ENCODE peak calls at places on chromosomes 11 and 22, in four cellular contexts. Z is coronary artery, D is thoracic aorta, E is IMR-90. C is an unnamed sample.

GRCh38 chr11:67820079-67820478 is 145.7 kb upstream of the ALDH3B2 start:
- DNase-seq in Z (no peak), E (no peak), D (no peak), C (peak)

GRCh38 chr11:120385110-120385509 is 48.9 kb downstream of the ARHGEF12 start:
- DNase-seq in E (peak), Z (no peak), D (no peak), C (no peak)

GRCh38 chr11:92225206-92225562 is 566 bp downstream of the FAT3 start:
- DNase-seq in D (no peak), E (no peak), Z (no peak), C (no peak)

GRCh38 chr11:1099519-1100355 is 25.1 kb downstream of the MUC2 start:
- DNase-seq in Z (no peak), E (no peak), D (no peak), C (no peak)

GRCh38 chr11:129691154-129691553 is 124.5 kb upstream of the TMEM45B start:
- DNase-seq in Z (no peak), E (no peak), D (no peak), C (peak)

GRCh38 chr11:100878474-100878873 is 191.4 kb downstream of the ARHGAP42 start:
- DNase-seq in D (no peak), E (peak), Z (no peak), C (no peak)

GRCh38 chr11:61730222-61730994 is 22.0 kb upstream of the MYRF start:
- DNase-seq in Z (no peak), E (no peak), D (no peak), C (no peak)

GRCh38 chr22:29207562-29208501 is 2.1 kb downstream of the EMID1 start:
- DNase-seq in Z (no peak), E (no peak), D (no peak), C (no peak)

GRCh38 chr11:123579482-123579812 is 75.0 kb downstream of the SCN3B start:
- DNase-seq in D (no peak), Z (no peak), E (no peak), C (no peak)
- H3K27ac ChIP-seq in D (no peak), Z (no peak), E (no peak), C (no peak)

DNA sequence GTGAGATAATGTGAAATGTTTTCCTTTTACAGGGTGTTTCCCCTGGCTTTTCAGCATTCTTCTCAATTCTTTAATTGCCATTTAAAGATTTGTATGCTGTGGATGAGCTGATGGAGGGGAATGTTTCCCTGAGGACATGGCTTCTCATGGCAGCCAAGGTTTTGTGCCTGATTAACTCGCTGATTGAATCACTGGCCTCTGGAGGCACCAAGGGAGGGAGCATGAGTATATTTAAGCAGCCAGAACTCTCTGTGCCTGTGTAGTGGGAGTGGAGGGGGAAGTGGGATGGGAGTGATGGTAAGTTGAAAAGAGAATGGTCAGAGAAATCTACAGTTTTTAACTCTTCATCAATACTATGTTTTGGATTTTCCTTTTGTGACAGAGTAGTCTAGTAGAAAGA is 88.7 kb downstream of the STIM1 start:
- DNase-seq in D (no peak), Z (no peak), E (no peak), C (no peak)
- H3K27ac ChIP-seq in D (peak), Z (peak), E (no peak), C (no peak)

DNA sequence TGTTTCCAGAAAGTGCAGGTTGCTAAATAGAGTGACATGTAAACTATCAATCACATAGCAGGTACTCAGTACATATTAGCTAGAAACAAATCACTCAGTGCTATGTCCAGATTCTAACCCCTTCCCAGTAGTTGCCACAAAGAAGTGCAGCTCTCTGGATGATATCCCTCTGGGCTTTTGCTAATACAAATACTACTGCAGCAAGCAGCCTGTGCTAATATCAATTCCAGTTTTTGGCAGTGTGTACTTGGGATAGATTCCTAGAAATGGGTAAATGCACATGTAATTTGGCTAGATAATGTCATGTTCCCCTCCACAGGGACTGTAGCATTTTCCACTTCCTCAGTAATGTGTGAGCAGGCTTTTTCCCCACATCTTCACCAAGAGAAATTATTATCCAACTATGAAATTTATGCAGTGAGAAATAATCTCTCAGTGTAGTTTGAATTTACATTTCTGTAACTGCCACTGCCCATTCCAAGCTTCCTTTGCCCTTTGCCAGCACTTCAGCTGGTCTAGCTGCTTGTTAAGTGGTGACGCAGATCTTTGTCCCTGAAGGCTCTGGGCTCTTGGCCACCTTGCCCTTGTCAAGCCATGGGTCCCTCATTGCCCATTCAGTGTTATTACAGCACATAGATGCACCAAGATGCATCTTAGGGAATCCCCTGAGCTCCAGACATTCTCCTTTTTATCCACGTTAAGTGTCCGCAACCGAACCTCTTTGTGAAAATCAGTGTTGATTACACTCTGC is 107.1 kb upstream of the CLPB start:
- DNase-seq in E (no peak), Z (no peak), D (no peak), C (no peak)
- H3K27ac ChIP-seq in E (no peak), Z (no peak), D (no peak), C (no peak)

GRCh38 chr22:42797021-42797420 is 60.1 kb downstream of the ARFGAP3 start:
- DNase-seq in D (no peak), Z (no peak), E (peak), C (no peak)

GRCh38 chr22:42801537-42802165 is 55.4 kb downstream of the ARFGAP3 start:
- DNase-seq in E (no peak), D (no peak), Z (peak), C (no peak)

GRCh38 chr22:42799061-42799460 is 58.0 kb downstream of the ARFGAP3 start:
- DNase-seq in E (no peak), D (no peak), Z (no peak), C (no peak)

GRCh38 chr22:42800731-42801536 is 56.1 kb downstream of the ARFGAP3 start:
- DNase-seq in Z (peak), D (no peak), E (no peak), C (no peak)

DNA sequence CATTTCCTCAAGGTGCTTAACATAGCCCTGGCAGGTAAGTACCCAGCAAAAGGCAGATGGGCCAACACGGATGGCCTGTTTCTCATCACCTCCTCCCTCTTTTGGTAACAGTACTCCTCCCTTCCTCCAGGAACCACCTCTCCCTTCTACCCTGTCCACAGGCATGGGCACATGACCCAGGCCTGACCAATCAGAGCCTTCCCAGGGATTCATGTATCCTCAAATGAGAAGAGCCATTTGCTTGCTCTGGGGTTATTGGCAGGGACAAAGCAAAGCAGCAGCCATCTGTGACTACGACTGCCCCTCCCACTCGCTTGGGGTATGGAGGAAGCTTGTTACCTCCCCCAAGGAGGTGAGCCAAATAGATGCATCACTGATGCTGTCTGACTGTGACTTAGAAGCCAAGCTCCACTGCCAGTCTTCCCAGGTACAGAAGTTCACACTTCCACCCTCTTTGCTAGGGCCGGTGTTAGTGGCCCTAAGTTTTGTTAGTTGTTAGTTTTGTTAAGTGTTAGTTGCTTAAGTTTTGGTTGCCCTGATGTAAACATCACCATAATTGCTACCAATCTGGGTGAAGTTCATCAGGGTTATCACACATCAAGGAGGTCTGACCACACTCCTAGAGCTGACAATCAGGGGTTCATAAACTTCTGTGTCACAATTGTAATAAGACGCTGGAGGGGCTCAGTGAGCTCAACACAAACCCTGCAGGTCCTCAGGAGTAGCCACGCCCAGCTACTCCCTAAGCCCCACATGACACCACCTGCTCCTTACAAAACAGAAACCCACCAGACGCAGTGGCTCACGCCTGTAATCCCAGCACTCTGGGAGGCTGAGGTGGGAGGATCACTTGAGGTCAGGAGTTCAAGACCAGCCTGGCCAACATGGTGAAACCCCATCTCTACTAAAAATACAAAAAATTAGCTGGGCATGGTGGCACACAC is 57.3 kb downstream of the ARFGAP3 start:
- DNase-seq in D (no peak), E (no peak), Z (no peak), C (no peak)
- H3K27ac ChIP-seq in D (no peak), E (no peak), Z (no peak), C (no peak)

GRCh38 chr11:111730031-111730430 is 36.2 kb downstream of the PPP2R1B start:
- DNase-seq in D (no peak), E (no peak), Z (no peak), C (no peak)

GRCh38 chr11:111731839-111732238 is 34.4 kb downstream of the PPP2R1B start:
- DNase-seq in E (no peak), D (no peak), Z (no peak), C (no peak)

GRCh38 chr11:111730871-111731591 is 35.2 kb downstream of the PPP2R1B start:
- DNase-seq in E (no peak), D (no peak), Z (no peak), C (no peak)

GRCh38 chr11:111727431-111727830 is 38.8 kb downstream of the PPP2R1B start:
- DNase-seq in D (no peak), Z (no peak), E (no peak), C (peak)

DNA sequence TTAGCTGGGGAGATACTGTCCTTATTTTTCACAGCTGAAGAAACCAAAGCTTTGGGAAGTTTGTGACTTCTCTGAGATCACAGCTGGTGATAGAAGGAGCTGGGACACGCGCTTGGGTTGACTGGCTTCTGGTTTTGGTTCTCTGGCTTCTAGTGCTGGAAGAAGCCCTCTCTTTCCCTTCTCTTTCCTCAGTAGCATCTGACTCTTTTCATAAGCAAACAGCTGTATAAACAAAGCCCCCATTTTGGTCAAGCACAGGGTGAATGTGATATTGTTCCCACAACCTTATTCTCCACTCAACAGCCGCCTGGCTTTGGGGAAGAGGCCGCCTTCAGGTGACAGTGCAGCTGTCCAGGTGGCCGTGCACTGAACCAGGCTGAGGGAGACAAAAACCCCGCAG is 36.7 kb downstream of the PPP2R1B start:
- DNase-seq in D (no peak), E (peak), Z (no peak), C (no peak)
- H3K27ac ChIP-seq in D (peak), E (no peak), Z (peak), C (peak)

GRCh38 chr11:29173660-29174062 is 843.2 kb downstream of the KCNA4 start:
- DNase-seq in Z (no peak), D (no peak), E (peak), C (no peak)
- H3K27ac ChIP-seq in Z (no peak), D (no peak), E (peak), C (no peak)

DNA sequence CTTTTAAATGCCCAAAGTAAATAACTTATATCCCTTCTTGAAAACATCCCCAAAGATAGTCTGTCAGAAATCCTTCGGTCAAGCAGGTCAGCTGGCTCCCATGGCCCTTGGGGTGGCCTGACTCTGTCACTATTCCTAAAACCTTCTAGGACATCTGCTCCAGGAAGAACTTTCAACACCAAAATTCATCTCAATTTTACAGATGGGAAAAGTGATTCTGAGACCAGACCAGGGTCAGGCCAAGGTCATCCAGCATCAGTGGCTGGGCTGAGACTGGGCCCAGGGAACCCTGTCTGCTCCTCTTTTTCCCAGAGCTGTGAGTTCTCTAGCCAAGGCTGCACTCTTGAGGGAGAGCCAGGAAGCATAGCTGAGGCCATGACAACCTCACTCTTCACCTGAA is 16.6 kb upstream of the PRG2 start:
- DNase-seq in Z (no peak), D (no peak), E (no peak), C (no peak)
- H3K27ac ChIP-seq in Z (no peak), D (no peak), E (no peak), C (peak)

DNA sequence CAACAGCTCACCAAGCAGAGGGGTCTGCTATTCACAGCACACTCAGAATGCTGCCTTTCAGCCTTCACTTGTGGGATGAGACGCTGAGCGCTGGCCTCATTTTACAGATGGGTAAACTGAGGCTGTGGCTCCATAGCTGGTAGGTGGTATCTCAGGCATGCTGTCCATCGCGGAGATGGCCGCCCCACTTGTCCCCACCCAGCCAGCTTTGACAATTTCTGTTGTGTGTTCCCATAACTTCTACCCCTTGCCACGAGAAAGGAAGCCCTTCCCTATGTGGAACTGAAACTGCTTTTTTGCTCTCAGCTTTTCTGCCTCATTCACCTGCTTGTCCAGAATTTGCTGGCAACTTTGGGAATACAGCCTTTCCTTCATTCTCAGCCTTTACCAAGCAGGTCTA is 36.1 kb upstream of the NNMT start:
- DNase-seq in Z (no peak), D (no peak), E (no peak), C (peak)
- H3K27ac ChIP-seq in Z (peak), D (peak), E (no peak), C (peak)

GRCh38 chr11:57536947-57537654 is at the start of gene SMTNL1:
- DNase-seq in E (no peak), Z (no peak), D (no peak), C (no peak)
- H3K27ac ChIP-seq in E (no peak), Z (no peak), D (no peak), C (no peak)

GRCh38 chr11:86592047-86592564 is 80.3 kb downstream of the ME3 start:
- DNase-seq in E (peak), D (no peak), Z (no peak), C (no peak)
- H3K27ac ChIP-seq in E (no peak), D (no peak), Z (no peak), C (no peak)